ENCODE peak calls at places on chromosomes 3 and 15, in five cellular contexts. X, M, U, P and O are unnamed samples.

GRCh38 chr15:23447107-23447500 is at the start of gene GOLGA6L2:
- DNase-seq in X (no peak), M (no peak), U (no peak), P (no peak), O (no peak)

GRCh38 chr3:161372321-161373260 is 1.3 kb upstream of the SPTSSB start:
- DNase-seq in X (no peak), M (peak), U (no peak), P (peak), O (peak)

GRCh38 chr15:65870889-65871533 is 1.7 kb downstream of the RAB11A start:
- DNase-seq in X (peak), M (peak), U (no peak), P (peak), O (no peak)

GRCh38 chr3:77039606-77040553 is at the start of gene ROBO2:
- DNase-seq in X (peak), M (peak), U (no peak), P (no peak), O (peak)

GRCh38 chr3:38038447-38038911 is 529 bp upstream of the DLEC1 start:
- DNase-seq in X (no peak), M (no peak), U (no peak), P (no peak), O (no peak)

GRCh38 chr3:26015752-26016151 is 225.9 kb downstream of the OXSM start:
- DNase-seq in X (no peak), M (no peak), U (peak), P (no peak), O (no peak)

GRCh38 chr3:159187232-159187631 is 385.4 kb downstream of the MFSD1 start:
- DNase-seq in X (no peak), M (no peak), U (no peak), P (no peak), O (no peak)

GRCh38 chr15:66708389-66708788 is 6.4 kb downstream of the SMAD6 start:
- DNase-seq in X (no peak), M (no peak), U (no peak), P (no peak), O (no peak)

GRCh38 chr15:73375755-73376305 is 7.1 kb upstream of the HCN4 start:
- DNase-seq in X (no peak), M (no peak), U (no peak), P (no peak), O (no peak)

GRCh38 chr15:69160976-69161877 is 792 bp downstream of the GLCE start:
- DNase-seq in X (peak), M (peak), U (no peak), P (peak), O (peak)

GRCh38 chr3:41464401-41464800 is 265.1 kb downstream of the CTNNB1 start:
- DNase-seq in X (peak), M (no peak), U (no peak), P (peak), O (no peak)

GRCh38 chr3:120678331-120678845 is 3.7 kb downstream of the HGD start:
- DNase-seq in X (peak), M (peak), U (no peak), P (peak), O (no peak)

GRCh38 chr3:123678108-123678511 is 93.3 kb upstream of the HACD2 start:
- DNase-seq in X (peak), M (peak), U (no peak), P (no peak), O (no peak)

GRCh38 chr15:25712192-25712960 is 150.8 kb downstream of the ATP10A start:
- DNase-seq in X (no peak), M (no peak), U (no peak), P (no peak), O (no peak)

GRCh38 chr15:49815937-49816336 is 195.1 kb downstream of the DTWD1 start:
- DNase-seq in X (peak), M (peak), U (no peak), P (no peak), O (no peak)

GRCh38 chr3:8954938-8955763 is 8.1 kb downstream of the RAD18 start:
- DNase-seq in X (peak), M (peak), U (no peak), P (no peak), O (no peak)

GRCh38 chr3:36945326-36945980 is 599 bp upstream of the TRANK1 start:
- DNase-seq in X (no peak), M (no peak), U (no peak), P (no peak), O (no peak)

GRCh38 chr15:34650177-34650576 is 66.7 kb upstream of the GOLGA8B start:
- DNase-seq in X (peak), M (peak), U (no peak), P (peak), O (no peak)

GRCh38 chr3:179840985-179841384 is 188.1 kb downstream of the USP13 start:
- DNase-seq in X (peak), M (no peak), U (no peak), P (no peak), O (no peak)

GRCh38 chr3:44995142-44995770 is 19.2 kb downstream of the EXOSC7 start:
- DNase-seq in X (peak), M (peak), U (no peak), P (no peak), O (no peak)

GRCh38 chr3:46314517-46314916 is 39.4 kb upstream of the CCR2 start:
- DNase-seq in X (no peak), M (no peak), U (no peak), P (no peak), O (no peak)

GRCh38 chr15:91866971-91867372 is 13.5 kb downstream of the SLCO3A1 start:
- DNase-seq in X (no peak), M (peak), U (no peak), P (peak), O (no peak)

GRCh38 chr3:79361748-79362378 is 405.9 kb downstream of the ROBO1 start:
- DNase-seq in X (peak), M (peak), U (no peak), P (peak), O (peak)

DNA sequence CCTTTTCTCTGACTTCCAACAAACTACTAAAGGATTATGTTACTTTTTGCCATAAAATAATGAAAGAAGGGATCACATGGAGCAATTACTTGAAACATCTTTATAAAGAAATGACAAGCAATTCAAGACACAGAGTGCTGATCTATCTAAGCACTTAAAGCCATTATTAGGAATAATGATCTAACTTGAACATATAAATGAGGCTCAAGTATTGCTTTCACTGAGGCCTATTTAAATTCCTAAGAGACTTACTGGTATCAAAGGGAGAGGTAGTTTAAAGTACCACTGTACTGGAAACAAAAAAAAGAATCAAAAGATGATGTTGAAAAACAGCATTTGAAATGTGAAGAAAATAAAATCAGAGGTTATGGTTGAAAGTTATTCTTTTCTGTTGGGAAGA is 375.5 kb downstream of the PLCL2 start:
- DNase-seq in X (no peak), M (no peak), U (no peak), P (no peak), O (no peak)
- H3K4me3 ChIP-seq in X (no peak), M (no peak), U (no peak), P (no peak), O (no peak)

GRCh38 chr3:131381445-131382291 is at the start of gene NUDT16:
- DNase-seq in X (peak), M (peak), U (peak), P (peak), O (peak)
- H4K91ac ChIP-seq in X (peak), M (peak), U (peak), P (peak), O (peak)

GRCh38 chr15:58864602-58865419 is 68.7 kb downstream of the SLTM start:
- DNase-seq in X (no peak), M (no peak), U (peak), P (no peak), O (no peak)

GRCh38 chr15:58862326-58862725 is 71.2 kb downstream of the SLTM start:
- DNase-seq in X (no peak), M (no peak), U (no peak), P (no peak), O (no peak)

GRCh38 chr15:58867926-58868325 is 65.6 kb downstream of the SLTM start:
- DNase-seq in X (no peak), M (no peak), U (no peak), P (no peak), O (no peak)

GRCh38 chr15:58870451-58870850 is 63.0 kb downstream of the SLTM start:
- DNase-seq in X (peak), M (no peak), U (no peak), P (peak), O (no peak)

GRCh38 chr15:58865420-58865880 is 68.0 kb downstream of the SLTM start:
- DNase-seq in X (no peak), M (no peak), U (peak), P (no peak), O (no peak)
- H3K4me3 ChIP-seq in X (no peak), M (peak), U (no peak), P (no peak), O (no peak)

GRCh38 chr3:57951106-57951882 is 56.9 kb upstream of the FLNB start:
- DNase-seq in X (peak), M (peak), U (no peak), P (peak), O (no peak)

GRCh38 chr3:57952651-57953050 is 55.6 kb upstream of the FLNB start:
- DNase-seq in X (no peak), M (no peak), U (no peak), P (no peak), O (no peak)

GRCh38 chr3:57949779-57950618 is 58.2 kb upstream of the FLNB start:
- DNase-seq in X (no peak), M (no peak), U (no peak), P (peak), O (no peak)

GRCh38 chr3:57953541-57953940 is 54.7 kb upstream of the FLNB start:
- DNase-seq in X (no peak), M (no peak), U (no peak), P (no peak), O (no peak)

DNA sequence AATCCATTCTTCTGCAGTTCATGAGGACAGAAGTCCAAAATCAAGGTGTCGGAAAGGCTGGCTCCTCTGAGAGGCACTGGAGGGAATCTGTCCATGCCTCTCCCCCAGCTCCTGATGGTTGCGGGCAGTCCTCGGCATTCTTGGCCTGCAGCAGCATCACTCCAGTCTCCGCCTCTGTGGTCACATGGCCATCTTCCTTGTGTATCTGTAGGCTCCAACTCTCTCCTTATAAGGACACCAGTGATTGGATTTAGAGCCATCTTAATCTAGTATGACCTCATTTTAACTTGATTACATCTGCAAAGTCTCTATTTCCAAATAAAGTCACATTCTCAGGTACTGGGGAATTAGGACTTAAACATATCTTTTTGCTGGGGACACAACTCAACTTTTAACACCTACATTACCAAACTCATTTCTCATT is 56.0 kb upstream of the FLNB start:
- DNase-seq in X (peak), M (peak), U (peak), P (peak), O (no peak)
- H4K91ac ChIP-seq in X (peak), M (no peak), U (no peak), P (peak), O (no peak)

GRCh38 chr3:51975857-51976549 is 1.1 kb downstream of the ABHD14A start:
- DNase-seq in X (peak), M (peak), U (no peak), P (peak), O (no peak)
- H3K4me3 ChIP-seq in X (no peak), M (peak), U (no peak), P (no peak), O (peak)

DNA sequence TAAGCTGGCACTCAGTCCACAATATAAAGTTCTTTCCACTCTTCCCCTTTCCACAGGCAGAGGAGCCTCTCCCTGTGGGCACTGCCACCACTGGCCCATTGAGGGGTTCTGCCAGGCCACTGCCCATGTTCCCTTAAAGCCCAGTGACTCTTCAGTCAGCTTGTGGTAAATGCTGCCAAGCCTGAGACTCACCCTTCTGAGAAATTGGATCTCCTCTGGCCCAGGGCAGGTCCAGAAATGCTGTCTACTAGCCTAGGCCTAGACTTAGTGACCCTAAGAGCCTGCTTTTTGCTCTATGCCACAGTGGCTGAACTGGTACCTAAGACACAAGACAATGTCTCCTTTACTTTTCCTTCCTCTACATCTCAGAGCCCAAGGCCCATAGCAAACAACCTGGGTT is 295.8 kb downstream of the RBMS3 start:
- DNase-seq in X (no peak), M (no peak), U (no peak), P (no peak), O (no peak)
- H4K91ac ChIP-seq in X (no peak), M (no peak), U (no peak), P (no peak), O (no peak)